ENCODE peak calls at places on chromosomes 3 and 15, in ten cellular contexts. Z is fibroblast of mammary gland, Y is HFFc6, K is progenitor cell of endocrine pancreas, Q is psoas muscle, D is BE2C, H is AG09309, X is mesothelial cell of epicardium, G is astrocyte, B is breast epithelium. O is an unnamed sample.

GRCh38 chr15:48494646-48495045 is 150.9 kb downstream of the FBN1 start:
- DNase-seq in Z (peak), Y (peak), K (no peak), Q (no peak), D (no peak), H (no peak), X (no peak), G (peak), B (no peak), O (no peak)

GRCh38 chr15:74352393-74352910 is 15.0 kb downstream of the CYP11A1 start:
- DNase-seq in Z (no peak), Y (no peak), K (no peak), Q (no peak), D (no peak), H (no peak), X (no peak), G (no peak), B (no peak), O (no peak)

GRCh38 chr3:149375164-149375823 is 2.2 kb downstream of the TM4SF1 start:
- DNase-seq in Z (no peak), Y (no peak), K (no peak), Q (no peak), D (no peak), H (no peak), X (no peak), G (no peak), B (no peak), O (no peak)

GRCh38 chr3:197458179-197458707 is 97.5 kb downstream of the BDH1 start:
- DNase-seq in Z (peak), Y (no peak), K (no peak), Q (no peak), D (no peak), H (no peak), X (no peak), G (no peak), B (no peak), O (peak)

GRCh38 chr3:73037369-73037699 is 24.1 kb upstream of the EBLN2 start:
- DNase-seq in Z (peak), Y (peak), K (no peak), Q (no peak), D (no peak), H (no peak), X (no peak), G (peak), B (no peak), O (no peak)

GRCh38 chr3:157906627-157907026 is 199.6 kb downstream of the SHOX2 start:
- DNase-seq in Z (peak), Y (peak), K (no peak), Q (no peak), D (no peak), H (peak), X (no peak), G (peak), B (no peak), O (no peak)

GRCh38 chr15:89419370-89419984 is 76.9 kb downstream of the RHCG start:
- DNase-seq in Z (peak), Y (peak), K (peak), Q (peak), D (no peak), H (no peak), X (peak), G (peak), B (no peak), O (no peak)

GRCh38 chr15:71807125-71807629 is 3.2 kb upstream of the NR2E3 start:
- DNase-seq in Z (no peak), Y (no peak), K (no peak), Q (no peak), D (peak), H (no peak), X (no peak), G (peak), B (no peak), O (no peak)

GRCh38 chr3:48848816-48849515 is 1.3 kb upstream of the PRKAR2A start:
- DNase-seq in Z (no peak), Y (no peak), K (no peak), Q (no peak), D (no peak), H (no peak), X (no peak), G (no peak), B (no peak), O (no peak)

GRCh38 chr3:109927161-109927560 is 589.8 kb upstream of the DPPA4 start:
- DNase-seq in Z (peak), Y (peak), K (no peak), Q (no peak), D (no peak), H (peak), X (no peak), G (peak), B (no peak), O (no peak)

GRCh38 chr3:93961489-93961888 is 12.2 kb downstream of the PROS1 start:
- DNase-seq in Z (no peak), Y (no peak), K (no peak), Q (no peak), D (no peak), H (no peak), X (no peak), G (no peak), B (no peak), O (no peak)

DNA sequence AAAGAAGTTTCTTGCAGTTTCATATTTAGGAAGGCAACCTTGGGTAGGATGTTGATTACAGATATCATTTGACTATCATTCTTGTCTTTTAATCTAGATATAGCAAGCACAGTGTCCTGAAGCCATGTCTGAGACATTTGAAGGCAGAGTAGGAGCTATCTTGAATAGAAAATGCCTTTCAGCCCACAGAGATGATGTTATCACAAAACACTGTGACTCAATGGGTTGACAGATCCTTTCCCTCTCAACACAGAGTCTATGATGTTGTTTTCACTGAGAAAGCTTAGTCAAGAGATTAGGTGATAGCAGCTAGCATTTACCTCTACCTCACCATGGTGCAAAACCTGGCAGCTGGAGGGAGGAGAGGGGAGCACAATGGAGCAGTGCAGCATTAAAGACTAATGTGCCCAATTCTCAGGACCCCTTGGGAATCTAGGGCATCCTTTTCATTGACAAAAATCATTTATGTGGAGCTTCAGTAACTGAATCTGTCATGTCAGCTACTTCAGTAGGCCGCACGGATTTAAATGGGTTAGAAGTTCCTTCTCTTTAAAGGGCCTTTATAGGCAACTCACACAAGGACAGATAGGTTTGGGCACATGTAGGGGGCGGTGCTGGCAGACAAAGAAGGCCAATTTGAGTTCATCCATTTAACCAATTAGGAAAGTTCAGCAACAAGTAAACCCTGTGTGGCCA is 121.8 kb downstream of the AGBL1 start:
- DNase-seq in Z (no peak), Y (no peak), K (no peak), Q (no peak), D (no peak), H (no peak), X (no peak), G (peak), B (no peak), O (no peak)
- TF ChIP-seq CTCF in Z (no peak), Y (no peak), K (no peak), Q (no peak), D (no peak), H (no peak), X (no peak), G (no peak), B (no peak), O (no peak)

DNA sequence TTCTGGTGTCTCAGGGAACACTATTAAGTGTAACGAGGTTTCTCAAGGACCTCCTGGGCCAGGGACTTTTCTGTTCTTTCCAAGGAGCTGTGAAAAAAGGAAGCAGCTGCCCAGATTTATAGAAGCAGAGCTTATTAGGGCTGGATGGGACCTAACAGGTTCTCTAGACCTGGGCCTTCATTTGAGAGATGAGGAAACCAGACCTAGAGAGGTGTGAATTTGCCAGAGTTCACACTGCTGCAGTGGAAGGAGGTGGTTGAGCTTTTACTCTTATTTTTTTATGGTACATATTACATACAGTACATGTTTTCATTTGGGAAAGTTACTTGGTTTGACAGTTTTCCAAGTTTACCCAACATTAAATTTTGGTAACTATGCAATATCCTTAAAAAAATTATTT is 16.2 kb downstream of the MAP2K1 start:
- DNase-seq in Z (no peak), Y (no peak), K (no peak), Q (no peak), D (no peak), H (no peak), X (no peak), G (no peak), B (no peak), O (no peak)
- TF ChIP-seq CTCF in Z (no peak), Y (no peak), K (no peak), Q (no peak), D (no peak), H (no peak), X (no peak), G (no peak), B (no peak), O (no peak)

GRCh38 chr3:43279082-43279481 is 7.3 kb upstream of the SNRK start:
- DNase-seq in Z (no peak), Y (no peak), K (no peak), Q (no peak), D (no peak), H (no peak), X (no peak), G (no peak), B (no peak), O (no peak)

GRCh38 chr3:43281020-43281419 is 5.3 kb upstream of the SNRK start:
- DNase-seq in Z (no peak), Y (no peak), K (no peak), Q (no peak), D (no peak), H (no peak), X (no peak), G (no peak), B (no peak), O (no peak)

DNA sequence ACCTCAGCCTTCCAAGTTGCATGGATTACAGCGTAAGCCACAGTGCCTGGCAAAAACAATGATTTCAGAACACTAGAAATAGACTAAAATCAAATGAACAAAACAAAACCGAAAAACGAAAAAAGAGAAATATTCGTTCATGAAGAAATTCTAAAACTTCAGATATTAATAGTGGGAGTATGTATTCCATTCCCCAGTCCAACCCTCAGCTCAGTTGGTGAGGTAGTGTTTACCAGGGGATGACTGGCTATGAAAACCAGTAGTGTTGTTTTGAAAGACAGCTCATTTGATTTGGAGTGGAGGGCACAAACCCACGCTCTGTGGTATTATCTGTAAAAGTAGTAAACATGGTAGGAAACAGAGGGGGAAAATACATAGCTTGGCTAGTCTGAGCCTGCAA is 6.8 kb upstream of the SNRK start:
- DNase-seq in Z (no peak), Y (no peak), K (no peak), Q (no peak), D (no peak), H (no peak), X (no peak), G (no peak), B (no peak), O (no peak)
- TF ChIP-seq CTCF in Z (no peak), Y (no peak), K (no peak), Q (no peak), D (no peak), H (no peak), X (no peak), G (no peak), B (no peak), O (no peak)

GRCh38 chr15:91973481-91973880 is 120.0 kb downstream of the SLCO3A1 start:
- DNase-seq in Z (no peak), Y (no peak), K (no peak), Q (no peak), D (peak), H (no peak), X (no peak), G (no peak), B (no peak), O (no peak)
- TF ChIP-seq CTCF in Z (no peak), Y (no peak), K (no peak), Q (no peak), D (peak), H (peak), X (no peak), G (no peak), B (no peak), O (no peak)

DNA sequence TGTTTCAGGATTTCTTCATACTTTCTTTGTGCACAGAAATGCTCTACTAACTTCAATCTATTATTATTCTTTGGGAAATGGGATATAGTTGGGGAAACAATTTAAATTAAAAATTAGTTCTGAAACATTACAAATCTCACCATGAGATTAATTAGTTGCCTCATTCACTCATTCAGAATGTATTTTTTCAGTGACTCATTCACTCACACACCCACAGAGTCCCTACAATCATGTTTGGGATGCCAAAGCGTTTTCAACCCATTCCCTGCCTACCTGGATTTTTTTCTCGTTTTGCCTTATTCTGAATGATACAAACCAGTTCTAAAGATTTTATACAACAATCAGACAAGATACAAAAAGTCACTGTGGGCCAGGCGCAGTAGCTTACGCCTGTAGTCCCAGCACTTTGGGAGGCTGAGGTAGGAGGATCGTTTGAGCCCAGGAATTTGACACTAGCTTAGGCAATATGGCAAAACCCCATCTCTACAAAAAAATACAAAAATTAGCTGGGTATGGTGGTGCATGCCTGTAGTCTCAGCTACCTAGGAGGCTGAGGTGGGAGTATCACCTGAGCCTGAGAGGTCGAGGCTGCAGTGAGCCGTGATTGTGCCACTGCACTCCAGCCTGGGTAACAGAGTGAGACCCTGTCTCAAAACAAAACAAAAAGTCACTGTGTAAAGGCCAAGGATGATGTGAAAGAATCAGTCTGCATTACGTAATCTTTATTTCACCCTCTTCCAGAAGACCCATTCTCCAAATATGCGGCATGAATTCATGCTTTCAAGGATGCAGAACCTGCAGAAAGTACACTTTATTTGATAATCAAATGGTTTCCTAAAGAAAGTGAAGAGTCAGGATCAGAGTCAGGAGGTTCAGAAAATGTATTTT is 34.8 kb upstream of the ARHGEF3 start:
- DNase-seq in Z (peak), Y (no peak), K (no peak), Q (no peak), D (no peak), H (no peak), X (no peak), G (peak), B (no peak), O (no peak)
- TF ChIP-seq CTCF in Z (no peak), Y (no peak), K (no peak), Q (no peak), D (no peak), H (no peak), X (no peak), G (no peak), B (no peak), O (no peak)

O was measured in GM13977.